ENCODE peak calls at places on chromosomes 1 and 21, in six cellular contexts. O is lower leg skin, G is HCT116, U is heart left ventricle, H is GM12892, B is tibial nerve. X is an unnamed sample.

GRCh38 chr1:14941865-14942264 is 211.7 kb upstream of the TMEM51 start:
- DNase-seq in G (no peak), O (no peak), B (no peak), H (no peak), U (peak), X (no peak)

GRCh38 chr1:231971397-231972233 is 345.0 kb downstream of the DISC1 start:
- DNase-seq in B (no peak), H (no peak), U (no peak), G (no peak), O (no peak), X (peak)

GRCh38 chr1:171841931-171842723 is 829 bp downstream of the DNM3 start:
- DNase-seq in O (peak), B (no peak), G (no peak), H (no peak), U (no peak), X (peak)

GRCh38 chr21:18369115-18369514 is 34.5 kb downstream of the TMPRSS15 start:
- DNase-seq in U (no peak), O (no peak), H (no peak), G (no peak), B (no peak), X (no peak)

GRCh38 chr1:32773018-32773763 is 44.0 kb downstream of the YARS1 start:
- DNase-seq in H (peak), G (peak), O (peak), U (peak), B (peak), X (no peak)

GRCh38 chr1:35449334-35450008 is 107.7 kb downstream of the KIAA0319L start:
- DNase-seq in O (no peak), U (no peak), G (no peak), H (no peak), B (no peak), X (peak)

GRCh38 chr1:177137814-177138213 is 26.7 kb downstream of the ASTN1 start:
- DNase-seq in O (no peak), H (no peak), B (no peak), U (no peak), G (no peak), X (no peak)

GRCh38 chr1:76381450-76382108 is 307.0 kb downstream of the ST6GALNAC3 start:
- DNase-seq in H (no peak), U (no peak), B (peak), O (no peak), G (no peak), X (no peak)

GRCh38 chr1:192620096-192620495 is 15.9 kb upstream of the RGS13 start:
- DNase-seq in G (no peak), H (no peak), B (no peak), U (no peak), O (no peak), X (no peak)

GRCh38 chr1:94884101-94884875 is 42.6 kb downstream of the CNN3 start:
- DNase-seq in O (no peak), B (no peak), G (no peak), H (no peak), U (no peak), X (peak)

GRCh38 chr1:159974350-159974965 is 20.4 kb upstream of the SLAMF9 start:
- DNase-seq in U (no peak), B (no peak), H (no peak), O (peak), G (no peak), X (no peak)

GRCh38 chr1:236103646-236104218 is 38.6 kb upstream of the GPR137B start:
- DNase-seq in G (no peak), U (no peak), H (peak), B (peak), O (no peak), X (no peak)

GRCh38 chr1:90143522-90144050 is 148.7 kb downstream of the ZNF326 start:
- DNase-seq in U (no peak), H (no peak), O (no peak), B (no peak), G (no peak), X (no peak)

GRCh38 chr1:47997289-47998200 is at the start of gene TRABD2B:
- DNase-seq in B (peak), G (peak), U (peak), H (peak), O (peak), X (peak)

GRCh38 chr1:109240158-109241152 is 8.9 kb upstream of the CELSR2 start:
- DNase-seq in B (peak), O (peak), H (peak), G (no peak), U (peak), X (no peak)

GRCh38 chr1:98661544-98662353 is at the start of gene SNX7:
- DNase-seq in H (no peak), O (peak), G (peak), B (peak), U (peak), X (peak)

GRCh38 chr1:162977944-162978568 is 91.1 kb upstream of the RGS4 start:
- DNase-seq in H (no peak), O (no peak), B (no peak), U (no peak), G (no peak), X (no peak)
- TF ChIP-seq POLR2A in H (no peak), O (no peak), B (no peak), U (no peak), G (no peak), X (no peak)

GRCh38 chr21:44801468-44802395 is at the start of gene UBE2G2:
- DNase-seq in U (peak), H (peak), O (peak), G (peak), B (peak), X (peak)
- TF ChIP-seq POLR2A in U (no peak), H (peak), O (no peak), G (peak), B (no peak), X (peak)

GRCh38 chr1:51504806-51505525 is 14.1 kb downstream of the EPS15 start:
- DNase-seq in O (no peak), U (no peak), G (no peak), H (no peak), B (no peak), X (no peak)

GRCh38 chr1:51512120-51512519 is 6.9 kb downstream of the EPS15 start:
- DNase-seq in H (no peak), G (no peak), B (no peak), O (no peak), U (no peak), X (no peak)

GRCh38 chr1:51509773-51510172 is 9.3 kb downstream of the EPS15 start:
- DNase-seq in H (no peak), B (no peak), O (no peak), U (no peak), G (no peak), X (no peak)

GRCh38 chr1:51506537-51506936 is 12.5 kb downstream of the EPS15 start:
- DNase-seq in U (no peak), B (no peak), G (no peak), O (no peak), H (no peak), X (no peak)
- TF ChIP-seq POLR2A in U (no peak), B (no peak), G (no peak), O (no peak), H (no peak), X (no peak)

GRCh38 chr1:39690943-39691382 is 270 bp downstream of the HPCAL4 start:
- DNase-seq in G (no peak), O (no peak), U (no peak), B (no peak), H (no peak), X (no peak)
- TF ChIP-seq POLR2A in G (no peak), O (no peak), U (no peak), B (no peak), H (no peak), X (no peak)

GRCh38 chr1:54886724-54887664 is at the start of gene DHCR24:
- DNase-seq in G (peak), B (peak), O (peak), U (peak), H (peak), X (peak)
- TF ChIP-seq POLR2A in G (peak), B (peak), O (no peak), U (no peak), H (peak), X (peak)

GRCh38 chr1:68143633-68144032 is 88.7 kb downstream of the WLS start:
- DNase-seq in U (no peak), G (no peak), H (no peak), B (no peak), O (no peak), X (no peak)

GRCh38 chr1:68141801-68142440 is 90.4 kb downstream of the WLS start:
- DNase-seq in G (no peak), B (no peak), U (no peak), O (no peak), H (no peak), X (no peak)

GRCh38 chr1:68141079-68141800 is 90.8 kb upstream of the DIRAS3 start:
- DNase-seq in H (no peak), B (no peak), O (no peak), U (no peak), G (no peak), X (no peak)

GRCh38 chr1:68142461-68142860 is 89.9 kb downstream of the WLS start:
- DNase-seq in U (no peak), G (no peak), H (no peak), O (no peak), B (no peak), X (no peak)

DNA sequence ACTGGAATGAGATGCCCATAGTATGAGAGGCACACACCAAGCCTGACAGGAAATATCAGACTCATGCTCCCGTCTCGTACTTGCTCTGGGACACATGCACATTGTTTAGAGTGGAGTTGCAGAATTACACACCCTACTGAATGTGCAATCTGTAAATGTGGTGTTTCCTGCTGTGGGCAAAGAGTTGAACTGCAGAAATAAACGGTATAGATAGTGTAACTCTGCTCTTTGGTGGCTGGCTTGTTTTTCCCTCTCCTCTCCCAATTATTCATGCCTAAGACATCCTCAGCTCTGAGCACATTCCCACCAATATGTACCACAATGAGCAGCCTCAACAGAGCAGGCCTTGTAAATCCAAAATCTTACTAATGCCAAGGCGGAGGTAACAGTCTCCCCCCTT is 90.1 kb upstream of the DIRAS3 start:
- DNase-seq in G (no peak), H (no peak), U (no peak), O (no peak), B (no peak), X (no peak)
- TF ChIP-seq POLR2A in G (no peak), H (no peak), U (no peak), O (no peak), B (no peak), X (no peak)

GRCh38 chr21:42565206-42565810 is 51.7 kb downstream of the SLC37A1 start:
- DNase-seq in G (no peak), B (no peak), U (no peak), H (no peak), O (peak), X (no peak)
- TF ChIP-seq POLR2A in G (no peak), B (no peak), U (no peak), H (no peak), O (no peak), X (no peak)